ENCODE peak calls at places on chromosomes 16 and 17, in nine cellular contexts. One of them, this sample, is unnamed.

GRCh38 chr16:48525201-48526057 is 84.6 kb downstream of the N4BP1 start:
- DNase-seq in neural progenitor cell: no peak
- DNase-seq in GM20000: no peak
- DNase-seq in OCI-LY7: peak
- DNase-seq in A549: no peak
- DNase-seq in cardiac muscle cell: no peak
- DNase-seq in heart left ventricle: no peak
- DNase-seq in activated CD8-positive, alpha-beta T cell treated with anti-CD3 and anti-CD28 coated beads for 36 hours: no peak
- DNase-seq in AG09309: no peak
- DNase-seq in this sample: peak

GRCh38 chr17:45675892-45676291 is 108.2 kb upstream of the CRHR1 start:
- DNase-seq in OCI-LY7: no peak
- DNase-seq in heart left ventricle: no peak
- DNase-seq in AG09309: no peak
- DNase-seq in A549: no peak
- DNase-seq in neural progenitor cell: no peak
- DNase-seq in GM20000: no peak
- DNase-seq in activated CD8-positive, alpha-beta T cell treated with anti-CD3 and anti-CD28 coated beads for 36 hours: no peak
- DNase-seq in cardiac muscle cell: no peak
- DNase-seq in this sample: no peak

GRCh38 chr16:68823401-68823800 is 19.9 kb upstream of the TANGO6 start:
- DNase-seq in AG09309: peak
- DNase-seq in A549: no peak
- DNase-seq in neural progenitor cell: peak
- DNase-seq in OCI-LY7: no peak
- DNase-seq in activated CD8-positive, alpha-beta T cell treated with anti-CD3 and anti-CD28 coated beads for 36 hours: no peak
- DNase-seq in GM20000: no peak
- DNase-seq in cardiac muscle cell: no peak
- DNase-seq in heart left ventricle: no peak
- DNase-seq in this sample: no peak

GRCh38 chr17:55053855-55054254 is 85.3 kb downstream of the STXBP4 start:
- DNase-seq in neural progenitor cell: no peak
- DNase-seq in activated CD8-positive, alpha-beta T cell treated with anti-CD3 and anti-CD28 coated beads for 36 hours: no peak
- DNase-seq in heart left ventricle: no peak
- DNase-seq in cardiac muscle cell: no peak
- DNase-seq in A549: no peak
- DNase-seq in OCI-LY7: peak
- DNase-seq in AG09309: no peak
- DNase-seq in GM20000: no peak
- DNase-seq in this sample: no peak

GRCh38 chr17:16926591-16927451 is 45.1 kb downstream of the TNFRSF13B start:
- DNase-seq in OCI-LY7: no peak
- DNase-seq in activated CD8-positive, alpha-beta T cell treated with anti-CD3 and anti-CD28 coated beads for 36 hours: no peak
- DNase-seq in AG09309: no peak
- DNase-seq in cardiac muscle cell: no peak
- DNase-seq in heart left ventricle: no peak
- DNase-seq in GM20000: no peak
- DNase-seq in neural progenitor cell: no peak
- DNase-seq in A549: no peak
- DNase-seq in this sample: peak

GRCh38 chr17:41547921-41548843 is 20.1 kb upstream of the KRT19 start:
- DNase-seq in cardiac muscle cell: no peak
- DNase-seq in GM20000: no peak
- DNase-seq in activated CD8-positive, alpha-beta T cell treated with anti-CD3 and anti-CD28 coated beads for 36 hours: peak
- DNase-seq in neural progenitor cell: no peak
- DNase-seq in heart left ventricle: no peak
- DNase-seq in OCI-LY7: no peak
- DNase-seq in AG09309: peak
- DNase-seq in A549: peak
- DNase-seq in this sample: no peak

GRCh38 chr16:85608515-85608885 is 4.6 kb upstream of the GSE1 start:
- DNase-seq in AG09309: no peak
- DNase-seq in OCI-LY7: no peak
- DNase-seq in neural progenitor cell: no peak
- DNase-seq in GM20000: no peak
- DNase-seq in heart left ventricle: no peak
- DNase-seq in cardiac muscle cell: no peak
- DNase-seq in activated CD8-positive, alpha-beta T cell treated with anti-CD3 and anti-CD28 coated beads for 36 hours: no peak
- DNase-seq in A549: no peak
- DNase-seq in this sample: no peak

GRCh38 chr16:28289106-28289505 is 3.2 kb upstream of the SBK1 start:
- DNase-seq in activated CD8-positive, alpha-beta T cell treated with anti-CD3 and anti-CD28 coated beads for 36 hours: no peak
- DNase-seq in AG09309: no peak
- DNase-seq in cardiac muscle cell: no peak
- DNase-seq in GM20000: no peak
- DNase-seq in A549: no peak
- DNase-seq in heart left ventricle: no peak
- DNase-seq in neural progenitor cell: no peak
- DNase-seq in OCI-LY7: no peak
- DNase-seq in this sample: no peak

GRCh38 chr17:78154903-78155811 is 9.0 kb downstream of the C17orf99 start:
- DNase-seq in AG09309: no peak
- DNase-seq in cardiac muscle cell: no peak
- DNase-seq in OCI-LY7: peak
- DNase-seq in GM20000: peak
- DNase-seq in A549: no peak
- DNase-seq in neural progenitor cell: no peak
- DNase-seq in heart left ventricle: no peak
- DNase-seq in activated CD8-positive, alpha-beta T cell treated with anti-CD3 and anti-CD28 coated beads for 36 hours: peak
- DNase-seq in this sample: no peak

GRCh38 chr16:31513126-31513525 is 4.9 kb upstream of the RUSF1 start:
- DNase-seq in cardiac muscle cell: no peak
- DNase-seq in AG09309: peak
- DNase-seq in OCI-LY7: no peak
- DNase-seq in GM20000: no peak
- DNase-seq in A549: no peak
- DNase-seq in heart left ventricle: no peak
- DNase-seq in activated CD8-positive, alpha-beta T cell treated with anti-CD3 and anti-CD28 coated beads for 36 hours: no peak
- DNase-seq in neural progenitor cell: no peak
- DNase-seq in this sample: no peak

GRCh38 chr16:88437367-88437964 is 15.6 kb upstream of the ZFPM1 start:
- DNase-seq in AG09309: no peak
- DNase-seq in activated CD8-positive, alpha-beta T cell treated with anti-CD3 and anti-CD28 coated beads for 36 hours: peak
- DNase-seq in neural progenitor cell: peak
- DNase-seq in cardiac muscle cell: peak
- DNase-seq in A549: peak
- DNase-seq in heart left ventricle: no peak
- DNase-seq in GM20000: peak
- DNase-seq in OCI-LY7: peak
- DNase-seq in this sample: no peak

GRCh38 chr17:68288375-68288774 is 2.6 kb downstream of the SLC16A6 start:
- DNase-seq in GM20000: peak
- DNase-seq in activated CD8-positive, alpha-beta T cell treated with anti-CD3 and anti-CD28 coated beads for 36 hours: no peak
- DNase-seq in cardiac muscle cell: no peak
- DNase-seq in A549: no peak
- DNase-seq in neural progenitor cell: no peak
- DNase-seq in OCI-LY7: peak
- DNase-seq in AG09309: no peak
- DNase-seq in heart left ventricle: no peak
- DNase-seq in this sample: no peak

GRCh38 chr17:77618173-77618572 is 340.3 kb upstream of the TNRC6C start:
- DNase-seq in heart left ventricle: no peak
- DNase-seq in GM20000: no peak
- DNase-seq in neural progenitor cell: no peak
- DNase-seq in activated CD8-positive, alpha-beta T cell treated with anti-CD3 and anti-CD28 coated beads for 36 hours: peak
- DNase-seq in A549: no peak
- DNase-seq in AG09309: no peak
- DNase-seq in cardiac muscle cell: no peak
- DNase-seq in OCI-LY7: no peak
- DNase-seq in this sample: peak

GRCh38 chr17:57285681-57286080 is 29.4 kb downstream of the MSI2 start:
- DNase-seq in activated CD8-positive, alpha-beta T cell treated with anti-CD3 and anti-CD28 coated beads for 36 hours: no peak
- DNase-seq in heart left ventricle: no peak
- DNase-seq in neural progenitor cell: no peak
- DNase-seq in AG09309: no peak
- DNase-seq in A549: no peak
- DNase-seq in OCI-LY7: peak
- DNase-seq in GM20000: no peak
- DNase-seq in cardiac muscle cell: no peak
- DNase-seq in this sample: no peak

GRCh38 chr17:29677139-29677834 is 54.6 kb upstream of the CORO6 start:
- DNase-seq in cardiac muscle cell: no peak
- DNase-seq in A549: no peak
- DNase-seq in heart left ventricle: no peak
- DNase-seq in OCI-LY7: no peak
- DNase-seq in neural progenitor cell: no peak
- DNase-seq in activated CD8-positive, alpha-beta T cell treated with anti-CD3 and anti-CD28 coated beads for 36 hours: no peak
- DNase-seq in AG09309: no peak
- DNase-seq in GM20000: no peak
- DNase-seq in this sample: no peak

GRCh38 chr16:87278191-87279093 is 38.8 kb downstream of the C16orf95 start:
- DNase-seq in GM20000: peak
- DNase-seq in heart left ventricle: peak
- DNase-seq in AG09309: peak
- DNase-seq in OCI-LY7: peak
- DNase-seq in neural progenitor cell: peak
- DNase-seq in cardiac muscle cell: peak
- DNase-seq in A549: peak
- DNase-seq in activated CD8-positive, alpha-beta T cell treated with anti-CD3 and anti-CD28 coated beads for 36 hours: peak
- DNase-seq in this sample: no peak

GRCh38 chr16:76108460-76108859 is 168.7 kb upstream of the CNTNAP4 start:
- DNase-seq in AG09309: no peak
- DNase-seq in OCI-LY7: no peak
- DNase-seq in heart left ventricle: no peak
- DNase-seq in GM20000: no peak
- DNase-seq in cardiac muscle cell: no peak
- DNase-seq in neural progenitor cell: no peak
- DNase-seq in A549: no peak
- DNase-seq in activated CD8-positive, alpha-beta T cell treated with anti-CD3 and anti-CD28 coated beads for 36 hours: no peak
- DNase-seq in this sample: no peak

GRCh38 chr17:9465216-9465921 is 110.3 kb downstream of the STX8 start:
- DNase-seq in heart left ventricle: no peak
- DNase-seq in OCI-LY7: no peak
- DNase-seq in neural progenitor cell: no peak
- DNase-seq in cardiac muscle cell: peak
- DNase-seq in A549: no peak
- DNase-seq in AG09309: peak
- DNase-seq in activated CD8-positive, alpha-beta T cell treated with anti-CD3 and anti-CD28 coated beads for 36 hours: no peak
- DNase-seq in GM20000: no peak
- DNase-seq in this sample: no peak

GRCh38 chr16:19748389-19749110 is 30.5 kb downstream of the IQCK start:
- DNase-seq in neural progenitor cell: no peak
- DNase-seq in A549: no peak
- DNase-seq in GM20000: no peak
- DNase-seq in activated CD8-positive, alpha-beta T cell treated with anti-CD3 and anti-CD28 coated beads for 36 hours: no peak
- DNase-seq in heart left ventricle: no peak
- DNase-seq in cardiac muscle cell: no peak
- DNase-seq in OCI-LY7: no peak
- DNase-seq in AG09309: no peak
- DNase-seq in this sample: no peak

GRCh38 chr17:80260791-80261158 is at the start of gene RNF213:
- DNase-seq in AG09309: no peak
- DNase-seq in GM20000: peak
- DNase-seq in A549: peak
- DNase-seq in cardiac muscle cell: peak
- DNase-seq in neural progenitor cell: peak
- DNase-seq in heart left ventricle: peak
- DNase-seq in activated CD8-positive, alpha-beta T cell treated with anti-CD3 and anti-CD28 coated beads for 36 hours: peak
- DNase-seq in OCI-LY7: peak
- DNase-seq in this sample: no peak

GRCh38 chr17:6713130-6713917 is at the start of gene SLC13A5:
- DNase-seq in OCI-LY7: no peak
- DNase-seq in A549: peak
- DNase-seq in neural progenitor cell: peak
- DNase-seq in GM20000: peak
- DNase-seq in AG09309: no peak
- DNase-seq in activated CD8-positive, alpha-beta T cell treated with anti-CD3 and anti-CD28 coated beads for 36 hours: peak
- DNase-seq in cardiac muscle cell: peak
- DNase-seq in heart left ventricle: no peak
- DNase-seq in this sample: no peak

GRCh38 chr16:71808593-71809449 is at the start of gene AP1G1:
- DNase-seq in neural progenitor cell: peak
- DNase-seq in AG09309: peak
- DNase-seq in heart left ventricle: peak
- DNase-seq in A549: peak
- DNase-seq in cardiac muscle cell: peak
- DNase-seq in activated CD8-positive, alpha-beta T cell treated with anti-CD3 and anti-CD28 coated beads for 36 hours: peak
- DNase-seq in GM20000: peak
- DNase-seq in OCI-LY7: peak
- DNase-seq in this sample: peak
- TF ChIP-seq CTCF in neural progenitor cell: no peak
- TF ChIP-seq CTCF in AG09309: no peak
- TF ChIP-seq CTCF in heart left ventricle: no peak
- TF ChIP-seq CTCF in A549: no peak
- TF ChIP-seq CTCF in cardiac muscle cell: no peak
- TF ChIP-seq CTCF in activated CD8-positive, alpha-beta T cell treated with anti-CD3 and anti-CD28 coated beads for 36 hours: no peak
- TF ChIP-seq CTCF in GM20000: no peak
- TF ChIP-seq CTCF in OCI-LY7: no peak
- TF ChIP-seq CTCF in this sample: peak

GRCh38 chr17:61574542-61575351 is 16.3 kb downstream of the NACA2 start:
- DNase-seq in cardiac muscle cell: peak
- DNase-seq in heart left ventricle: no peak
- DNase-seq in neural progenitor cell: peak
- DNase-seq in AG09309: no peak
- DNase-seq in A549: peak
- DNase-seq in OCI-LY7: peak
- DNase-seq in activated CD8-positive, alpha-beta T cell treated with anti-CD3 and anti-CD28 coated beads for 36 hours: peak
- DNase-seq in GM20000: no peak
- DNase-seq in this sample: no peak
- TF ChIP-seq CTCF in cardiac muscle cell: peak
- TF ChIP-seq CTCF in heart left ventricle: no peak
- TF ChIP-seq CTCF in neural progenitor cell: peak
- TF ChIP-seq CTCF in AG09309: peak
- TF ChIP-seq CTCF in A549: peak
- TF ChIP-seq CTCF in OCI-LY7: peak
- TF ChIP-seq CTCF in activated CD8-positive, alpha-beta T cell treated with anti-CD3 and anti-CD28 coated beads for 36 hours: no peak
- TF ChIP-seq CTCF in GM20000: no peak
- TF ChIP-seq CTCF in this sample: peak

GRCh38 chr16:54930034-54930938 is at the start of gene IRX5:
- DNase-seq in heart left ventricle: peak
- DNase-seq in A549: peak
- DNase-seq in AG09309: peak
- DNase-seq in OCI-LY7: peak
- DNase-seq in activated CD8-positive, alpha-beta T cell treated with anti-CD3 and anti-CD28 coated beads for 36 hours: peak
- DNase-seq in GM20000: peak
- DNase-seq in cardiac muscle cell: peak
- DNase-seq in neural progenitor cell: peak
- DNase-seq in this sample: peak
- TF ChIP-seq CTCF in heart left ventricle: no peak
- TF ChIP-seq CTCF in A549: no peak
- TF ChIP-seq CTCF in AG09309: no peak
- TF ChIP-seq CTCF in OCI-LY7: peak
- TF ChIP-seq CTCF in activated CD8-positive, alpha-beta T cell treated with anti-CD3 and anti-CD28 coated beads for 36 hours: no peak
- TF ChIP-seq CTCF in GM20000: no peak
- TF ChIP-seq CTCF in cardiac muscle cell: peak
- TF ChIP-seq CTCF in neural progenitor cell: peak
- TF ChIP-seq CTCF in this sample: no peak

GRCh38 chr16:13896543-13897182 is 23.3 kb upstream of the ERCC4 start:
- DNase-seq in A549: no peak
- DNase-seq in neural progenitor cell: no peak
- DNase-seq in GM20000: no peak
- DNase-seq in cardiac muscle cell: no peak
- DNase-seq in activated CD8-positive, alpha-beta T cell treated with anti-CD3 and anti-CD28 coated beads for 36 hours: peak
- DNase-seq in AG09309: no peak
- DNase-seq in OCI-LY7: peak
- DNase-seq in heart left ventricle: no peak
- DNase-seq in this sample: no peak
- TF ChIP-seq CTCF in A549: peak
- TF ChIP-seq CTCF in neural progenitor cell: peak
- TF ChIP-seq CTCF in GM20000: peak
- TF ChIP-seq CTCF in cardiac muscle cell: peak
- TF ChIP-seq CTCF in activated CD8-positive, alpha-beta T cell treated with anti-CD3 and anti-CD28 coated beads for 36 hours: no peak
- TF ChIP-seq CTCF in AG09309: peak
- TF ChIP-seq CTCF in OCI-LY7: peak
- TF ChIP-seq CTCF in heart left ventricle: peak
- TF ChIP-seq CTCF in this sample: peak

GRCh38 chr17:19727466-19728113 is 11.2 kb upstream of the SLC47A2 start:
- DNase-seq in GM20000: no peak
- DNase-seq in OCI-LY7: no peak
- DNase-seq in activated CD8-positive, alpha-beta T cell treated with anti-CD3 and anti-CD28 coated beads for 36 hours: no peak
- DNase-seq in A549: no peak
- DNase-seq in heart left ventricle: peak
- DNase-seq in neural progenitor cell: no peak
- DNase-seq in AG09309: peak
- DNase-seq in cardiac muscle cell: no peak
- DNase-seq in this sample: no peak
- TF ChIP-seq CTCF in GM20000: no peak
- TF ChIP-seq CTCF in OCI-LY7: no peak
- TF ChIP-seq CTCF in activated CD8-positive, alpha-beta T cell treated with anti-CD3 and anti-CD28 coated beads for 36 hours: no peak
- TF ChIP-seq CTCF in A549: no peak
- TF ChIP-seq CTCF in heart left ventricle: no peak
- TF ChIP-seq CTCF in neural progenitor cell: no peak
- TF ChIP-seq CTCF in AG09309: no peak
- TF ChIP-seq CTCF in cardiac muscle cell: no peak
- TF ChIP-seq CTCF in this sample: no peak

This sample was measured in chondrocyte.